ENCODE peak calls at places on chromosomes 3 and 15, in five cellular contexts. S is neuronal stem cell, D is astrocyte, I is mesendoderm, R is IMR-90. N is an unnamed sample.

GRCh38 chr3:31343075-31343474 is 189.7 kb upstream of the STT3B start:
- DNase-seq in I (no peak), D (peak; percentile 77), S (no peak), R (no peak), N (no peak)

GRCh38 chr3:162391301-162391700 is 894.7 kb downstream of the OTOL1 start:
- DNase-seq in D (peak; percentile 63), I (no peak), S (no peak), R (peak; percentile 69), N (no peak)

GRCh38 chr3:119751423-119751822 is 30.5 kb upstream of the NR1I2 start:
- DNase-seq in S (no peak), D (no peak), R (no peak), I (no peak), N (no peak)

GRCh38 chr15:58179206-58179605 is 41.0 kb downstream of the AQP9 start:
- DNase-seq in I (no peak), S (no peak), R (peak; percentile 11), D (peak; percentile 26), N (no peak)

GRCh38 chr3:97863025-97863424 is 41.2 kb downstream of the CRYBG3 start:
- DNase-seq in R (peak; percentile 12), D (peak; percentile 57), I (peak; percentile 7), S (no peak), N (no peak)

GRCh38 chr15:31024979-31025378 is 33.6 kb upstream of the MTMR10 start:
- DNase-seq in S (no peak), D (peak; percentile 21), R (peak; percentile 49), I (peak; percentile 48), N (no peak)

GRCh38 chr15:75091814-75092213 is 68.4 kb downstream of the PPCDC start:
- DNase-seq in D (peak; percentile 57), S (no peak), I (no peak), R (no peak), N (no peak)

GRCh38 chr3:36248374-36248773 is 131.9 kb upstream of the STAC start:
- DNase-seq in R (no peak), I (peak; percentile 21), D (no peak), S (no peak), N (no peak)

GRCh38 chr3:64264491-64265109 is 39.3 kb upstream of the PRICKLE2 start:
- DNase-seq in R (peak; percentile 32), D (no peak), S (no peak), I (no peak), N (no peak)

GRCh38 chr3:14834807-14835466 is 16.2 kb downstream of the FGD5 start:
- DNase-seq in D (no peak), S (no peak), R (no peak), I (no peak), N (no peak)

GRCh38 chr15:65033659-65034269 is 4.3 kb upstream of the MTFMT start:
- DNase-seq in S (no peak), I (peak; percentile 59), R (peak; percentile 66), D (peak; percentile 22), N (no peak)

GRCh38 chr15:80972276-80972675 is 17.3 kb downstream of the MESD start:
- DNase-seq in I (no peak), D (no peak), R (no peak), S (no peak), N (no peak)

GRCh38 chr15:64865126-64865997 is 23.6 kb downstream of the PLEKHO2 start:
- DNase-seq in R (no peak), I (no peak), S (no peak), D (no peak), N (no peak)

GRCh38 chr3:133989931-133990702 is 39.6 kb downstream of the SLCO2A1 start:
- DNase-seq in S (no peak), R (no peak), I (no peak), D (no peak), N (no peak)

GRCh38 chr3:112752092-112752512 is 94.6 kb downstream of the CD200R1L start:
- DNase-seq in R (peak; percentile 20), D (no peak), I (no peak), S (no peak), N (no peak)

GRCh38 chr3:138051946-138052802 is 42.2 kb downstream of the CLDN18 start:
- DNase-seq in D (no peak), S (peak; percentile 30), R (peak; percentile 62), I (peak; percentile 69), N (no peak)

GRCh38 chr15:70091649-70092461 is 5.9 kb downstream of the TLE3 start:
- DNase-seq in D (peak; percentile 71), I (peak; percentile 87), R (no peak), S (no peak), N (no peak)

GRCh38 chr15:70093481-70094309 is 4.0 kb downstream of the TLE3 start:
- DNase-seq in D (no peak), R (no peak), S (no peak), I (peak; percentile 92), N (no peak)

GRCh38 chr15:70093070-70093469 is 4.6 kb downstream of the TLE3 start:
- DNase-seq in I (peak; percentile 60), D (no peak), S (no peak), R (no peak), N (no peak)

GRCh38 chr15:70090436-70091291 is 7.1 kb downstream of the TLE3 start:
- DNase-seq in D (no peak), I (peak; percentile 42), S (no peak), R (no peak), N (no peak)

GRCh38 chr15:70092462-70092850 is 5.3 kb downstream of the TLE3 start:
- DNase-seq in I (no peak), R (peak; percentile 69), D (no peak), S (no peak), N (no peak)
- H3K4me1 ChIP-seq in I (peaks cover 52% of the 10 kb centered on the region), R (peaks cover 41% of the 10 kb centered on the region), D (peaks cover 44% of the 10 kb centered on the region), S (peaks cover 56% of the 10 kb centered on the region), N (peaks cover 34% of the 10 kb centered on the region)

GRCh38 chr3:50184242-50184978 is 7.0 kb upstream of the GNAT1 start:
- DNase-seq in S (no peak), D (no peak), I (no peak), R (no peak), N (no peak)

GRCh38 chr3:50185230-50185629 is 6.2 kb upstream of the GNAT1 start:
- DNase-seq in R (no peak), S (no peak), D (no peak), I (no peak), N (no peak)

GRCh38 chr3:50181985-50182384 is 9.4 kb upstream of the GNAT1 start:
- DNase-seq in D (no peak), R (no peak), S (no peak), I (peak; percentile 58), N (no peak)

GRCh38 chr3:50183755-50184154 is 7.7 kb upstream of the GNAT1 start:
- DNase-seq in I (no peak), D (no peak), R (no peak), S (no peak), N (no peak)

GRCh38 chr3:50182533-50183099 is 8.8 kb upstream of the GNAT1 start:
- DNase-seq in I (no peak), R (no peak), D (no peak), S (no peak), N (no peak)
- H3K36me3 ChIP-seq in I (peaks cover 15% of the 10 kb centered on the region), R (peaks cover 29% of the 10 kb centered on the region), D (no peaks in the 10 kb centered on the region), S (no peaks in the 10 kb centered on the region), N (peaks cover 39% of the 10 kb centered on the region)

GRCh38 chr3:104787306-104787705 is 579.4 kb upstream of the ALCAM start:
- DNase-seq in I (no peak), D (no peak), R (no peak), S (no peak), N (no peak)
- H3K9ac ChIP-seq in I (no peak overlapping the region), D (no peak overlapping the region), R (no peak overlapping the region), S (no peak overlapping the region), N (no peak overlapping the region)

GRCh38 chr3:141405581-141405980 is 37.3 kb downstream of the ZBTB38 start:
- DNase-seq in I (no peak), D (peak; percentile 85), R (peak; percentile 73), S (no peak), N (no peak)

GRCh38 chr3:141405025-141405424 is 36.7 kb downstream of the ZBTB38 start:
- DNase-seq in D (peak; percentile 69), I (no peak), R (peak; percentile 82), S (no peak), N (no peak)

GRCh38 chr3:141402476-141403171 is 34.3 kb downstream of the ZBTB38 start:
- DNase-seq in S (peak; percentile 55), D (peak; percentile 54), R (peak; percentile 78), I (peak; percentile 73), N (no peak)

GRCh38 chr3:141401584-141402475 is 33.5 kb downstream of the ZBTB38 start:
- DNase-seq in S (no peak), I (peak; percentile 55), R (no peak), D (no peak), N (no peak)

GRCh38 chr3:141403576-141403975 is 35.3 kb downstream of the ZBTB38 start:
- DNase-seq in R (no peak), D (no peak), I (no peak), S (no peak), N (no peak)
- H3K4me1 ChIP-seq in R (peaks cover 42% of the 10 kb centered on the region), D (peaks cover 49% of the 10 kb centered on the region), I (peaks cover 7% of the 10 kb centered on the region), S (no peaks in the 10 kb centered on the region), N (no peaks in the 10 kb centered on the region)

GRCh38 chr15:69434679-69435078 is 17.9 kb upstream of the RPLP1 start:
- DNase-seq in S (no peak), R (no peak), I (no peak), D (no peak), N (no peak)

GRCh38 chr15:69439623-69440022 is 13.0 kb upstream of the RPLP1 start:
- DNase-seq in S (no peak), D (no peak), I (no peak), R (no peak), N (no peak)

GRCh38 chr15:69434236-69434635 is 18.4 kb upstream of the RPLP1 start:
- DNase-seq in I (no peak), D (no peak), S (no peak), R (no peak), N (no peak)

GRCh38 chr15:69433831-69434230 is 18.8 kb upstream of the RPLP1 start:
- DNase-seq in R (no peak), I (no peak), D (no peak), S (no peak), N (no peak)

DNA sequence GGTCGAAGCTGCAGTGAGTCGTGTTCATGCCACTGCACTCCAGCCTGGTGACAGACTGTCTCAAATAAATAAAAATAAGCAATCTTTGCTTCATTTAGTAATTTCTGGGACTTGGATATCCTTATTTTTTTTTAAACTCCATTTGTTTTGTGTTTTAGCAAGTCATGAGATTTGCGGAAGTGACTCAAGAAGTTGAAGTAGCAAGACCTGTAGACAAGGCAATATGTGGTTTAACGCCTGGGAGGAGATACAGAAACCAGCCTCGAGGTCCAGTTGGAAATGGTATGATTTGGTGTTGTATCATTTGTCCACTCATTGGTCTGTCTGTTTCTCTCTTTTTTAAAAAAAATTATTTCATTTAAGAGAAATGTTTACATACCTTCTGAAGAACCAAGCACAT is 16.6 kb upstream of the RPLP1 start:
- DNase-seq in D (no peak), S (no peak), I (no peak), R (no peak), N (no peak)
- H3K36me3 ChIP-seq in D (peaks cover 45% of the 10 kb centered on the region), S (peaks cover 98% of the 10 kb centered on the region), I (peaks cover 15% of the 10 kb centered on the region), R (peaks cover 11% of the 10 kb centered on the region), N (peaks cover 85% of the 10 kb centered on the region)